ENCODE peak calls at places on chromosomes 3 and 15, in six cellular contexts. A is neuronal stem cell, X is H1, I is mesenchymal stem cell, O is IMR-90, Y is H9. N is an unnamed sample. For H3K4me1, the result is how much of the 10 kb centered on the place peaks cover.

GRCh38 chr3:41464401-41464800 is 265.1 kb downstream of the CTNNB1 start:
- DNase-seq in Y (no peak), X (no peak), I (no peak), O (peak), A (no peak), N (peak)

GRCh38 chr15:45550436-45550835 is 27.9 kb upstream of the SLC30A4 start:
- DNase-seq in O (peak), X (no peak), Y (no peak), A (no peak), I (no peak), N (peak)

GRCh38 chr3:63032876-63033275 is 157.7 kb upstream of the CADPS start:
- DNase-seq in I (no peak), A (no peak), O (no peak), X (no peak), Y (no peak), N (peak)

GRCh38 chr3:187798531-187799520 is 53.6 kb upstream of the BCL6 start:
- DNase-seq in I (no peak), X (no peak), O (no peak), A (no peak), Y (no peak), N (no peak)

GRCh38 chr3:52220380-52221026 is 4.9 kb downstream of the TLR9 start:
- DNase-seq in X (peak), O (peak), A (peak), I (peak), Y (peak), N (peak)

GRCh38 chr15:55322452-55322851 is 3.4 kb downstream of the PIGB start:
- DNase-seq in X (no peak), Y (no peak), O (no peak), I (no peak), A (no peak), N (no peak)

GRCh38 chr15:87347806-87348515 is 908.6 kb downstream of the NTRK3 start:
- DNase-seq in I (peak), A (no peak), O (peak), Y (no peak), X (no peak), N (no peak)

GRCh38 chr3:28949580-28949979 is 331.3 kb upstream of the RBMS3 start:
- DNase-seq in O (no peak), I (no peak), X (no peak), Y (no peak), A (no peak), N (no peak)

GRCh38 chr3:72398781-72399180 is 449.5 kb downstream of the SHQ1 start:
- DNase-seq in X (no peak), I (no peak), A (no peak), Y (no peak), O (no peak), N (no peak)

GRCh38 chr3:31880020-31880419 is 101.0 kb downstream of the OSBPL10 start:
- DNase-seq in Y (no peak), I (no peak), O (peak), A (no peak), X (no peak), N (no peak)

GRCh38 chr3:195150194-195151118 is 120.5 kb downstream of the XXYLT1 start:
- DNase-seq in O (peak), I (peak), X (peak), Y (peak), A (no peak), N (no peak)

GRCh38 chr3:170848294-170848917 is 21.6 kb downstream of the RPL22L1 start:
- DNase-seq in O (peak), I (peak), A (no peak), X (no peak), Y (no peak), N (no peak)

GRCh38 chr3:66633564-66633963 is 132.7 kb upstream of the LRIG1 start:
- DNase-seq in O (no peak), X (no peak), A (no peak), I (no peak), Y (no peak), N (no peak)

GRCh38 chr15:55434989-55435825 is 26.9 kb downstream of the PIERCE2 start:
- DNase-seq in I (peak), Y (no peak), X (peak), A (peak), O (peak), N (peak)

GRCh38 chr3:46853441-46854410 is 9.5 kb downstream of the MYL3 start:
- DNase-seq in O (no peak), Y (no peak), I (no peak), A (no peak), X (no peak), N (no peak)

GRCh38 chr3:104510091-104510860 is 856.4 kb upstream of the ALCAM start:
- DNase-seq in O (no peak), Y (no peak), I (no peak), X (no peak), A (no peak), N (no peak)

GRCh38 chr15:84919268-84919667 is 34.8 kb downstream of the SLC28A1 start:
- DNase-seq in Y (no peak), I (no peak), A (no peak), X (no peak), O (no peak), N (no peak)

GRCh38 chr3:172629470-172629869 is 81.4 kb downstream of the NCEH1 start:
- DNase-seq in X (no peak), I (no peak), O (no peak), Y (no peak), A (no peak), N (no peak)

GRCh38 chr15:70505411-70505919 is 257.9 kb downstream of the UACA start:
- DNase-seq in Y (no peak), I (peak), A (no peak), X (no peak), O (peak), N (peak)

GRCh38 chr15:70504305-70504951 is 258.9 kb downstream of the UACA start:
- DNase-seq in Y (no peak), O (peak), A (no peak), I (peak), X (no peak), N (peak)

GRCh38 chr15:70503798-70504304 is 259.5 kb downstream of the UACA start:
- DNase-seq in I (no peak), O (no peak), Y (no peak), A (no peak), X (no peak), N (no peak)

GRCh38 chr15:70505971-70506887 is 257.1 kb downstream of the UACA start:
- DNase-seq in I (no peak), O (no peak), A (no peak), X (no peak), Y (peak), N (no peak)

DNA sequence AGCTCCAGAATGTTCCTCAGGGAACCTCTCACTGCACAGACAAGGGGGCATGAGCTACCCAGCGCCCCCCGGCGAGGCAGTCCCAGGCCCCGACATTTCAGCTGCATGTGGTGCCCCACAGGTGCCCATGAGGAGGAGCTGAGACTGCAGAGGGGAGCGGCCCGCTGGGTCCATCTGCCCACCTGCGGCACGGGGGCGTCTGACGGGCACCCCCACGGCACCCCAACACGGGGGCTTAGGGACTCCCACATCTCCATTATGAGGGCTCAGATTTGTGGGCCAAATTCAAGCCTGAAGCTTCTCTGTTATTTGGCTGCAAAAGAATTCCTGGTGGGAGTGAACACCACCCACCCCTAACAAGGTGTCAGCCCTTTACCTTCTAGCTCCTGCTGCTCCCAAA is 258.4 kb downstream of the UACA start:
- DNase-seq in O (no peak), I (no peak), Y (no peak), X (no peak), A (no peak), N (no peak)
- H2AFZ ChIP-seq in O (no peak), I (no peak), Y (no peak), X (no peak), A (no peak), N (no peak)

GRCh38 chr15:90402230-90402629 is 14.2 kb downstream of the IQGAP1 start:
- DNase-seq in Y (no peak), I (peak), X (no peak), A (no peak), O (peak), N (peak)

GRCh38 chr15:90401499-90401898 is 13.5 kb downstream of the IQGAP1 start:
- DNase-seq in O (no peak), X (no peak), A (no peak), Y (no peak), I (peak), N (peak)

GRCh38 chr15:90400759-90401314 is 12.8 kb downstream of the IQGAP1 start:
- DNase-seq in X (no peak), I (peak), A (peak), O (peak), Y (peak), N (peak)

GRCh38 chr15:90402806-90403205 is 14.8 kb downstream of the IQGAP1 start:
- DNase-seq in I (no peak), O (no peak), Y (no peak), A (no peak), X (no peak), N (no peak)

DNA sequence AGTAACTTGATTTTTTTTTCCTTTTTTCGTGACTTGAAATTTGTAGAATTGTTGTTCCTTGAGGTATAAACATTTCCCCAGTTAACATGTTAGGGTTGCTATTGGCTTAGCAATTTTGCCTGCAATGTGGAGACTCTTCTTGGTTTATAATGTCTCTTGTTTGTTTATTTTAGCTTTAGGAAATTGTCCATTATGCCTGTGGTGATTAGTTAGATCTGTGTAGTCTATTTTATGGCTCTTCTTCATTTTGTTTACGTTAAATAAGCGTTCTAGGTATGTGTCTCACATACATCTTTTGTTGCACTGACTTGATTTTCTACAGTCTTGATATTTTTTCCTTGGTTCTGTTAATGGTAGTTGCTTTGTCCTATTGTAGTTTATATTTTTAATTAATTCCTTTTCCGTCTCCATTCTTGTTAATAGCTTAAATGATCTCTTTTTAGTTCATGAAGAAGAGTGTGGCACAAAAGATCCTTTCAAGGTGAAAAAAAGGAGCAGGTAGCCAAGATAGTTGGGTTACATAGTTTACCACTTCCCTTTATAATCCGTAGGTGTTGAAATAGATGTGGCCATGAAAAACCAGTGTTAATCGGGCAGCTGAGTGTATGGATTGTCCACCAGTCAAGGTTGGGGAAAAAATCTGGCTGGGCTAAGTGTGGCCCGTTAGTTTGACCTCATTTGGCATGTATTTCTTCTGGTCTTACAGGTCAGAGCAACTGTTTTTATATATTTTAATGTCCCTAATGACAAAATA is 12.1 kb downstream of the IQGAP1 start:
- DNase-seq in O (no peak), Y (no peak), I (peak), X (no peak), A (no peak), N (no peak)
- H3K4me1 ChIP-seq in O (under half), Y (under half), I (under half), X (under half), A (under half), N (under half)

GRCh38 chr3:124888482-124889441 is 1.6 kb upstream of the ITGB5 start:
- DNase-seq in Y (peak), I (no peak), A (no peak), X (no peak), O (no peak), N (no peak)
- H2BK120ac ChIP-seq in Y (peak), I (no peak), A (no peak), X (no peak), O (no peak), N (peak)

GRCh38 chr3:128616516-128617269 is 33.9 kb downstream of the RPN1 start:
- DNase-seq in O (no peak), Y (no peak), A (no peak), X (no peak), I (no peak), N (no peak)
- H2AFZ ChIP-seq in O (peak), Y (no peak), A (peak), X (no peak), I (no peak), N (peak)

DNA sequence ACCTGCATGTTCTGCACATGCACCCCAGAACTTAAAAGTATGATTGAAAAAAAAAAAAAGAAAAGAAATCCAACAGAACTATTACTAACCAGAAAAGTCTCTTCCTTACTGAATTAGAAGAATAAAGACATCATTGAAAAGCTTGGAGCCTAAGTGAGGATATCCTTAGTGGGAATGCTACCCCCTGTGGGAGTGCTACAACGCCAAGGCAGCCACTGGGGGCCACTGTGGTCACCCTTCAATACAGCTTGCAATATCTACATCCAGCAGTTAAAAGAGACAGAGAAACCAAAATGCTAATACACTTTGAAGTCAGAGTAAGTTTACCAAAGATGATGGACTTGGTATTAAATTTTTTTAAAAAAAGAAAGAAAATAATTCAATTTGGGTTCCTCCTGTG is 292.0 kb downstream of the PLCL2 start:
- DNase-seq in O (no peak), Y (no peak), X (no peak), A (no peak), I (no peak), N (no peak)
- H3K4me1 ChIP-seq in O (under half), Y (under half), X (under half), A (under half), I (under half), N (under half)

GRCh38 chr15:31392761-31393401 is 66.2 kb downstream of the KLF13 start:
- DNase-seq in O (no peak), I (peak), Y (peak), X (peak), A (no peak), N (peak)

GRCh38 chr15:31390777-31391486 is 64.3 kb downstream of the KLF13 start:
- DNase-seq in O (no peak), I (no peak), Y (no peak), X (no peak), A (no peak), N (no peak)

GRCh38 chr15:31393441-31394091 is 66.9 kb downstream of the KLF13 start:
- DNase-seq in Y (no peak), X (no peak), A (no peak), I (no peak), O (no peak), N (no peak)

GRCh38 chr15:31390029-31390428 is 63.4 kb downstream of the KLF13 start:
- DNase-seq in O (no peak), A (no peak), X (no peak), Y (no peak), I (no peak), N (no peak)

DNA sequence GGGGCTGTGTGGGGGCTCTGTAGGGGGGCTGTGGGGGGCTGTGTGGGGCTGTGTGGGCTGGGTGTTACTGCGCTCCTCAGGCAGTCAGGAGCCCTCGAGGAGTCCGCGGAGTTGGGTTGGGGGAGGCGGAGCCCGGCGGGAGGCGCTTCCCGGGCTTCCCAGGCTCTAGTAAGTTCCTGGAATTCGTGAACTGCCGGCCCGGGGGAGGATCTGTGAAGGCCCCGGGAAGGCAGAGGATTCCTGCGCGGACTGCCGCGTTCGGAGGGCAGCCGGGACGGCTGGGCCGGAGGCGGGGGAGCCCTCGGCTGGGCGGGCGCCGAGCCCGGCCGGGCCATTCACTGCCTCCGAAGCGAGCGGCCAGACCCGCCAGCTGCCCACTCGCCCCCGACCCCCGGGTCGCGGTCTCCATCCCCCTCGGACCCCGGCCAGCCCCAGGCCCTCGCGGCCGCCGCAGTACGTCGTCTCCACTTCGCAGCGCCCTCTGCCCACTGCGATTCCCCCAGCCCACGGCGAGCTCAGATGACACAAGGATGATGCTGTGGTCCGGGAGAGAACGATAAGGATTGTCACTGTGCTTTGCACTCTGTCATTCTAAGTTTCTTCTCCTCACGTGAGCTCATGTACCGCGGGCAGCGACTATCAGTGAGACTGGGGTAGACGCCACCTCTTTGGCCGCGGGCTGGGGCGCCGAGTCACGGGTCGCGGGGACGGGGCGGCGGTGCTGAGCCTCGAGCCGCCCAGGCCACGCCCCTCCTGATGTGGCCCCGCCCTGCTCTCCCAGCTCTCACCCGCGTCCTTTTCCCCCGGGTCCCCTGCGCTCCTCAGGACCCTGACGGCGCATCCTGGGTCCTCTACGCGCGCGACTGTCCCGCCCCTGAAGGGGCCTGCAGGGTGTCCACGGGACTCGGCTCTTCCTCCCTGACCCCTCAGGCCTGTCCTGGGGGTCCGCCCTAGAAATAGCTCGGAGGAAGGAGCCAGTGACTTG is 65.3 kb downstream of the KLF13 start:
- DNase-seq in I (peak), X (peak), A (peak), O (peak), Y (peak), N (peak)
- H2BK120ac ChIP-seq in I (peak), X (no peak), A (no peak), O (peak), Y (no peak), N (peak)